ENCODE peak calls at places on chromosomes 2 and 18, in seven cellular contexts. H is HL-60, I is Peyer's patch, D is astrocyte, F is lower lobe of right lung, S is breast epithelium, Z is AG04450. B is an unnamed sample.

GRCh38 chr2:239396881-239397681 is 3.7 kb downstream of the HDAC4 start:
- DNase-seq in H (no peak), I (peak; percentile 33), D (no peak), F (peak; percentile 58), S (no peak), Z (no peak), B (no peak)

GRCh38 chr2:26456701-26457224 is 21.2 kb downstream of the OTOF start:
- DNase-seq in H (peak; percentile 19), I (peak; percentile 73), D (no peak), F (peak; percentile 40), S (no peak), Z (no peak), B (no peak)

GRCh38 chr18:35517715-35518114 is 20.0 kb upstream of the INO80C start:
- DNase-seq in H (no peak), I (no peak), D (no peak), F (no peak), S (no peak), Z (no peak), B (no peak)

GRCh38 chr2:120540719-120541552 is 194.7 kb upstream of the GLI2 start:
- DNase-seq in H (no peak), I (no peak), D (no peak), F (no peak), S (no peak), Z (no peak), B (no peak)

GRCh38 chr2:207048421-207048820 is 109.1 kb downstream of the CPO start:
- DNase-seq in H (no peak), I (no peak), D (peak; percentile 37), F (no peak), S (no peak), Z (no peak), B (no peak)

GRCh38 chr2:25311866-25312575 is 29.7 kb downstream of the DNMT3A start:
- DNase-seq in H (no peak), I (no peak), D (no peak), F (no peak), S (no peak), Z (no peak), B (no peak)

GRCh38 chr18:1361931-1362330 is 457.3 kb downstream of the ADCYAP1 start:
- DNase-seq in H (no peak), I (no peak), D (no peak), F (no peak), S (no peak), Z (no peak), B (no peak)

GRCh38 chr2:108993095-108993937 is 4.3 kb upstream of the EDAR start:
- DNase-seq in H (no peak), I (no peak), D (no peak), F (no peak), S (no peak), Z (no peak), B (no peak)

GRCh38 chr18:63342206-63342605 is 22.6 kb upstream of the BCL2 start:
- DNase-seq in H (peak; percentile 33), I (no peak), D (no peak), F (no peak), S (no peak), Z (no peak), B (no peak)

GRCh38 chr2:196597531-196597930 is 42.0 kb upstream of the CCDC150 start:
- DNase-seq in H (no peak), I (no peak), D (peak; percentile 14), F (no peak), S (no peak), Z (no peak), B (no peak)

GRCh38 chr2:235930701-235931100 is 237.5 kb downstream of the GBX2 start:
- DNase-seq in H (no peak), I (no peak), D (no peak), F (no peak), S (no peak), Z (no peak), B (no peak)

GRCh38 chr2:239388236-239389151 is 12.3 kb downstream of the HDAC4 start:
- DNase-seq in H (no peak), I (peak; percentile 41), D (no peak), F (peak; percentile 31), S (no peak), Z (no peak), B (no peak)

GRCh38 chr2:166170356-166170755 is 42.5 kb upstream of the SCN1A start:
- DNase-seq in H (no peak), I (no peak), D (peak; percentile 64), F (no peak), S (no peak), Z (no peak), B (no peak)

GRCh38 chr2:234446404-234447076 is 50.3 kb downstream of the ARL4C start:
- DNase-seq in H (peak; percentile 97), I (peak; percentile 61), D (no peak), F (peak; percentile 86), S (peak; percentile 79), Z (no peak), B (no peak)

GRCh38 chr2:148967484-148967883 is 71.0 kb upstream of the LYPD6B start:
- DNase-seq in H (no peak), I (no peak), D (no peak), F (no peak), S (no peak), Z (no peak), B (no peak)

GRCh38 chr2:25491966-25492532 is 150.3 kb upstream of the DNMT3A start:
- DNase-seq in H (no peak), I (no peak), D (peak; percentile 79), F (no peak), S (no peak), Z (peak; percentile 20), B (no peak)

GRCh38 chr18:22045221-22045918 is 124.0 kb upstream of the GATA6 start:
- DNase-seq in H (no peak), I (peak; percentile 65), D (no peak), F (no peak), S (no peak), Z (no peak), B (no peak)

GRCh38 chr18:34710430-34711386 is 610 bp downstream of the DTNA start:
- DNase-seq in H (no peak), I (no peak), D (peak; percentile 47), F (no peak), S (no peak), Z (no peak), B (no peak)

GRCh38 chr18:11908182-11909080 is at the start of gene MPPE1:
- DNase-seq in H (peak; percentile 96), I (peak; percentile 93), D (peak; percentile 77), F (peak; percentile 96), S (peak; percentile 81), Z (peak; percentile 43), B (peak; percentile 39)

GRCh38 chr18:63518178-63519012 is 23.8 kb upstream of the SERPINB12 start:
- DNase-seq in H (peak; percentile 87), I (no peak), D (peak; percentile 26), F (no peak), S (peak; percentile 30), Z (peak; percentile 49), B (peak; percentile 31)

GRCh38 chr2:195580156-195580555 is 76.9 kb upstream of the SLC39A10 start:
- DNase-seq in H (peak; percentile 64), I (no peak), D (no peak), F (no peak), S (no peak), Z (no peak), B (no peak)

GRCh38 chr2:23691576-23691975 is 235.3 kb downstream of the ATAD2B start:
- DNase-seq in H (no peak), I (peak; percentile 48), D (no peak), F (no peak), S (no peak), Z (no peak), B (no peak)

GRCh38 chr18:32380559-32380958 is 90.1 kb downstream of the GAREM1 start:
- DNase-seq in H (no peak), I (no peak), D (no peak), F (no peak), S (no peak), Z (no peak), B (no peak)

GRCh38 chr18:923144-923543 is 18.5 kb downstream of the ADCYAP1 start:
- DNase-seq in H (no peak), I (no peak), D (no peak), F (no peak), S (no peak), Z (no peak), B (no peak)

GRCh38 chr2:182761903-182762302 is 45.8 kb downstream of the DNAJC10 start:
- DNase-seq in H (no peak), I (no peak), D (peak; percentile 43), F (no peak), S (no peak), Z (no peak), B (no peak)

GRCh38 chr18:10101293-10101701 is 187.5 kb downstream of the VAPA start:
- DNase-seq in H (no peak), I (no peak), D (peak; percentile 47), F (no peak), S (no peak), Z (no peak), B (no peak)

GRCh38 chr2:231162036-231162345 is 36.4 kb upstream of the ARMC9 start:
- DNase-seq in H (no peak), I (no peak), D (peak; percentile 99), F (no peak), S (no peak), Z (peak; percentile 98), B (peak; percentile 96)

GRCh38 chr2:146837857-146838256 is 1007.0 kb upstream of the ACVR2A start:
- DNase-seq in H (no peak), I (no peak), D (peak; percentile 22), F (no peak), S (no peak), Z (no peak), B (peak; percentile 60)

GRCh38 chr2:53740170-53740569 is 27.4 kb upstream of the CHAC2 start:
- DNase-seq in H (no peak), I (no peak), D (peak; percentile 35), F (no peak), S (no peak), Z (peak; percentile 11), B (peak; percentile 5)

GRCh38 chr2:237688081-237688480 is 60.7 kb downstream of the LRRFIP1 start:
- DNase-seq in H (no peak), I (no peak), D (no peak), F (no peak), S (no peak), Z (no peak), B (no peak)
- H3K4me3 ChIP-seq in H (no peak overlapping the region), I (no peak overlapping the region), D (no peak overlapping the region), F (no peak overlapping the region), S (no peak overlapping the region), Z (no peak overlapping the region), B (no peak overlapping the region)

GRCh38 chr2:16189851-16190160 is 249.5 kb downstream of the MYCN start:
- DNase-seq in H (no peak), I (peak; percentile 58), D (no peak), F (no peak), S (no peak), Z (no peak), B (no peak)
- TF ChIP-seq CTCF in H (no peak), I (no peak), D (no peak), F (no peak), S (no peak), Z (no peak), B (no peak)

GRCh38 chr18:37565985-37566478 is 434 bp upstream of the CELF4 start:
- DNase-seq in H (no peak), I (peak; percentile 52), D (no peak), F (no peak), S (no peak), Z (no peak), B (no peak)
- H3K27me3 ChIP-seq in H (peaks cover 67% of the 10 kb centered on the region), I (peaks cover 29% of the 10 kb centered on the region), D (peaks cover 33% of the 10 kb centered on the region), F (peaks cover 78% of the 10 kb centered on the region), S (peaks cover 8% of the 10 kb centered on the region), Z (peaks cover 54% of the 10 kb centered on the region), B (peaks cover 72% of the 10 kb centered on the region)

DNA sequence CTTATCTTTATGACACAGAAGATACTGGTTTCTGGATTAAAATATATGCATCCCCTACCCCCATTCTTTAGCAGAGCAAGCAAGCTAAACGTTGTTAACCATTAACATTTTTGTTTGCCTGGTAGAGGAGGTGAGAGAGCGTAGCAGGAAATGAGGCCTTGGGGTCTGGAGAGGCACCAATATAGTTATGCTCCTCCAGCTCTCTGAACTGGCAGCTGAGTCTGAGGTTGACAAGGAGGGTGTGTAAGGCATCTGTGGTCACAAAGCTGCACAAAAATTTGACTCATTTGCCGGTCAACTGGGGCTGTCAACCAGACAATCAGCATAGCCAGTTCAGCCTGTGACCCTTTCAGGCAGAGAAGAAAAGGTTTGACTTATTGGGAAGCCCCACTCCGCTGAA is 647.5 kb upstream of the SETBP1 start:
- DNase-seq in H (no peak), I (no peak), D (peak; percentile 11), F (no peak), S (no peak), Z (no peak), B (peak; percentile 61)
- H3K4me3 ChIP-seq in H (no peak overlapping the region), I (no peak overlapping the region), D (no peak overlapping the region), F (no peak overlapping the region), S (no peak overlapping the region), Z (no peak overlapping the region), B (no peak overlapping the region)